ENCODE peak calls at places on chromosomes 16 and 17, in nine cellular contexts. U, A, T, O, K, I, H, M and B are unnamed samples.

GRCh38 chr17:12549499-12549901 is 116.2 kb upstream of the MYOCD start:
- DNase-seq in U (no peak), A (peak), T (no peak), O (no peak), K (no peak), I (no peak), H (no peak), M (no peak), B (no peak)

GRCh38 chr17:45050680-45051059 is 762 bp downstream of the DCAKD start:
- DNase-seq in U (no peak), A (peak), T (no peak), O (peak), K (peak), I (no peak), H (no peak), M (no peak), B (no peak)

GRCh38 chr17:27577884-27578717 is 52.9 kb upstream of the LGALS9 start:
- DNase-seq in U (no peak), A (peak), T (no peak), O (no peak), K (no peak), I (no peak), H (peak), M (no peak), B (no peak)

GRCh38 chr17:74380086-74380958 is 13.0 kb downstream of the GPR142 start:
- DNase-seq in U (no peak), A (no peak), T (peak), O (peak), K (no peak), I (peak), H (peak), M (no peak), B (no peak)

GRCh38 chr16:23700509-23700908 is 12.5 kb downstream of the ERN2 start:
- DNase-seq in U (no peak), A (no peak), T (no peak), O (peak), K (no peak), I (peak), H (no peak), M (no peak), B (no peak)

GRCh38 chr17:59846391-59847165 is 46.2 kb downstream of the TUBD1 start:
- DNase-seq in U (no peak), A (peak), T (peak), O (no peak), K (peak), I (peak), H (peak), M (peak), B (no peak)

GRCh38 chr17:12288007-12288406 is 267.3 kb downstream of the MAP2K4 start:
- DNase-seq in U (no peak), A (no peak), T (no peak), O (no peak), K (no peak), I (no peak), H (no peak), M (no peak), B (no peak)

GRCh38 chr17:72400488-72400827 is 279.6 kb downstream of the SOX9 start:
- DNase-seq in U (no peak), A (no peak), T (no peak), O (no peak), K (no peak), I (no peak), H (no peak), M (no peak), B (no peak)

GRCh38 chr16:81384006-81384405 is 60.6 kb upstream of the CMIP start:
- DNase-seq in U (no peak), A (peak), T (no peak), O (no peak), K (no peak), I (no peak), H (no peak), M (no peak), B (no peak)

GRCh38 chr16:85716016-85716679 is 27.4 kb upstream of the GINS2 start:
- DNase-seq in U (no peak), A (no peak), T (no peak), O (no peak), K (no peak), I (no peak), H (no peak), M (no peak), B (no peak)

GRCh38 chr17:9364837-9365430 is 210.7 kb downstream of the STX8 start:
- DNase-seq in U (no peak), A (no peak), T (no peak), O (no peak), K (no peak), I (no peak), H (no peak), M (no peak), B (no peak)

GRCh38 chr17:82296511-82297279 is 20.7 kb downstream of the CD7 start:
- DNase-seq in U (no peak), A (peak), T (no peak), O (peak), K (no peak), I (no peak), H (no peak), M (no peak), B (no peak)

GRCh38 chr17:81561494-81561885 is 9.3 kb upstream of the FAAP100 start:
- DNase-seq in U (no peak), A (no peak), T (no peak), O (no peak), K (no peak), I (no peak), H (no peak), M (no peak), B (no peak)

GRCh38 chr17:10844667-10845387 is 6.9 kb upstream of the PIRT start:
- DNase-seq in U (peak), A (peak), T (no peak), O (peak), K (peak), I (peak), H (peak), M (peak), B (peak)

GRCh38 chr17:44887016-44887415 is 12.2 kb downstream of the EFTUD2 start:
- DNase-seq in U (no peak), A (no peak), T (no peak), O (no peak), K (no peak), I (no peak), H (no peak), M (no peak), B (no peak)

DNA sequence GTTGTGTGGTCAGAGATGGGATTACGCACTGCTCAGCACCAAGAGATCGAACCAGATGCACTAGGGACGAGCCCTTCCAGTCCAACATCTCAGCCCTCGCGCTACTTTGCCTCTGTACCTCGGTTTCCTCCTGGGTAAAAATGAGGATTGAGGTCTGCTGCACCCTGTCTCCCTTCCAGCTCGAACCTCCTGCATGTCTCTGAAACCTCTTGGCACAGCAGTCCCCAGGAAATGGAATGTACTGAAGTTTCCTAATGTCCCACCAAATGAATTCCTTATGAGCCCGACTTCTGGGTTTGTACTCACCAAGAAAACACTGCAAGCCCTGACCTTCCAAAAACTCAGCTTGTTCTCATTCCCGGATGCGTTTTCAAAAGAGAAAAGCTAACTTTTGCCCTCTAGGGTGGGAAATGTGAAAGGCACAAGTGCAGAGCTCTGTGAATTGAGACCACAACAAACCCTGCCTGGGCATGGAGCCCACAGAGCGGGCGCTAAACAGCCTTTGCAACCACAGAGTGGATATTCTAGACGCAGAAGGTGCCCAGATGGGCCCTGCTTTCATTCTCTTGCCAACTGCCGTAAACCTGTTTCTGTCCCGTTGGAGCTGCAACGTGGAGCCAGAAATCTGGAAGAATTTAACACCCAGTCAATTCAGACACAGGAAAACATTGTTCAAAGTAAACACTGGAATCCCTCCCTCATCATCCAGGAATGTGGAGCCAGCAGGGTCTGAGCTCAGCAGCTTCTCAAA is 10.3 kb downstream of the CDRT4 start:
- DNase-seq in U (no peak), A (peak), T (no peak), O (no peak), K (no peak), I (no peak), H (no peak), M (peak), B (no peak)
- TF ChIP-seq CTCF in U (peak), A (peak), T (no peak), O (no peak), K (no peak), I (no peak), H (peak), M (peak), B (no peak)

DNA sequence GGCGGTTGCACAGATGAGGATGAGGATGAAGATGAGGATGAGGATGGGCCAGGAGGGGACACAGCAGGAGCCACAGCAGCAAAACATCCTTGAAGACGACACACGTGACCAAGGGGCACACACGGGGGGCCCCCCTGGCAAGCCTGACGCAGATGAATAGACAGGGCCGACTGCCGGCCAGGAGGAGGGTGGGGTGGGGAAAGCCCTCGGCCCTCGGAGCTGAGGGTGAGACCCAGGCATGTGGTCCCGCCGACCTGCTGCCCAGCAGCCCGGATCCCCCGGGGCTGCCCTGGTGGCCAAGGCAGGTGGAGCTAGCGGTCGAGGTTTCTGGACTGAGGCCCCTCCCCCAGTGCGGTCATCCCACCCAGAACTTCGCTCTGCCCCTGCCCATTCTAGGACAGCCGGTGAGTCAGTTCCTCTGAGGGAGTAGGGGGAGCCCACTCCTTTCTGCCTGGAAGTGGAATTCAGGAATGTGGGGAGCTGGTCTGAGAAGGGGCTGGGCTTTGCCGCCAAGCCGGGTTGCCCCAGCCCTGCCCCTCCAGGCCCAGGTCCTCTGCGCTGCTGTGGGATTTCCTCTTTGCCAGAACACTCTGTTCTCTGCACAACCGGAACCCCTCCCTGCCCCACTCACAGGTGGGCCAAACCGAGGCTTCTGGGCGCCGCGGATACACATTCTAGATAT is 9.9 kb downstream of the CYGB start:
- DNase-seq in U (peak), A (peak), T (peak), O (peak), K (no peak), I (peak), H (peak), M (no peak), B (peak)
- TF ChIP-seq CTCF in U (no peak), A (peak), T (no peak), O (no peak), K (no peak), I (no peak), H (peak), M (no peak), B (peak)

GRCh38 chr17:53193044-53193443 is 629.7 kb upstream of the KIF2B start:
- DNase-seq in U (no peak), A (no peak), T (no peak), O (no peak), K (no peak), I (no peak), H (no peak), M (no peak), B (no peak)

GRCh38 chr17:53186004-53186403 is 636.7 kb upstream of the KIF2B start:
- DNase-seq in U (no peak), A (no peak), T (no peak), O (no peak), K (no peak), I (no peak), H (no peak), M (no peak), B (no peak)

DNA sequence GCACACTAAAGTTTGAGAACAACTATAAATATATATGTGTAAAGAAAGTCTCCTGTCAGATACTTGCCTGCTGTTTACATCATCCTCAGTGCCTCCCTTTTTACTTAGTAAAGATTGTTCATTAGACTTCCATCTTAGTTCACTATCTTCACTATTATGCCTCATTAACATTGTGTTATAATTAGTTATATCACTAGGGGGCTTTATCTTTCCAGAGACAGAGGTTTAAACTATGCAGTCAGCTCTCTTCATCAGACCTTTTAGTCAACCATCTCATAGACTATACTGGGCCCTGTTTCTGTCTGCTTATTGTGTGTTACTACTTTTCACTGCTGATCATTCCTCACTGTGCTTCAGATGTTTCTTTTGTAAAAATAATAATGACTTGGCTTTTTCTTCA is 630.8 kb upstream of the KIF2B start:
- DNase-seq in U (no peak), A (no peak), T (no peak), O (no peak), K (no peak), I (no peak), H (no peak), M (no peak), B (no peak)
- TF ChIP-seq CTCF in U (no peak), A (no peak), T (no peak), O (no peak), K (no peak), I (no peak), H (no peak), M (no peak), B (no peak)

GRCh38 chr16:22123146-22123545 is 30.8 kb downstream of the VWA3A start:
- DNase-seq in U (no peak), A (peak), T (peak), O (no peak), K (peak), I (no peak), H (no peak), M (no peak), B (no peak)
- TF ChIP-seq CTCF in U (no peak), A (no peak), T (peak), O (no peak), K (no peak), I (no peak), H (no peak), M (no peak), B (no peak)